ENCODE peak calls at places on chromosomes 4 and X, in eight cellular contexts. F is breast epithelium, S is lung, I is mesenchymal stem cell, L is transverse colon, Q is tibial nerve, C is upper lobe of left lung, J is cardiac muscle cell. E is an unnamed sample.

GRCh38 chr4:48490012-48490679 is at the start of gene ZAR1:
- DNase-seq in F (no peak), S (no peak), I (no peak), L (no peak), Q (no peak), C (no peak), J (peak; percentile 18), E (no peak)

GRCh38 chr4:116531870-116532269 is 553.5 kb downstream of the TRAM1L1 start:
- DNase-seq in F (no peak), S (no peak), I (peak; percentile 27), L (no peak), Q (no peak), C (no peak), J (no peak), E (no peak)

GRCh38 chr4:105709081-105709450 is 482 bp downstream of the GSTCD start:
- DNase-seq in F (no peak), S (no peak), I (peak; percentile 58), L (no peak), Q (peak; percentile 5), C (no peak), J (peak; percentile 48), E (no peak)

GRCh38 chr4:128322986-128323385 is 35.4 kb upstream of the PGRMC2 start:
- DNase-seq in F (no peak), S (no peak), I (peak; percentile 53), L (no peak), Q (no peak), C (no peak), J (no peak), E (no peak)

GRCh38 chr4:118729287-118730286 is 44.4 kb downstream of the METTL14 start:
- DNase-seq in F (no peak), S (no peak), I (peak; percentile 86), L (no peak), Q (no peak), C (no peak), J (no peak), E (no peak)

GRCh38 chr4:47075241-47075640 is 43.9 kb downstream of the GABRB1 start:
- DNase-seq in F (no peak), S (no peak), I (no peak), L (no peak), Q (no peak), C (no peak), J (no peak), E (no peak)

GRCh38 chr4:115780268-115780667 is 666.8 kb upstream of the NDST4 start:
- DNase-seq in F (no peak), S (no peak), I (no peak), L (no peak), Q (no peak), C (no peak), J (no peak), E (no peak)

GRCh38 chr4:172758586-172759340 is 409.8 kb upstream of the GALNT7 start:
- DNase-seq in F (no peak), S (no peak), I (peak; percentile 74), L (no peak), Q (no peak), C (no peak), J (no peak), E (no peak)

GRCh38 chrX:2679534-2680485 is 11.3 kb upstream of the CD99 start:
- DNase-seq in F (peak; percentile 60), S (no peak), I (peak; percentile 74), L (no peak), Q (no peak), C (no peak), J (no peak), E (no peak)

GRCh38 chr4:121950680-121951569 is 935 bp downstream of the TRPC3 start:
- DNase-seq in F (no peak), S (no peak), I (peak; percentile 51), L (peak; percentile 27), Q (peak; percentile 16), C (peak; percentile 76), J (peak; percentile 63), E (no peak)

GRCh38 chr4:121155893-121156292 is 8.2 kb downstream of the TNIP3 start:
- DNase-seq in F (no peak), S (no peak), I (peak; percentile 85), L (no peak), Q (no peak), C (no peak), J (no peak), E (no peak)

GRCh38 chr4:79121223-79121622 is 182.0 kb upstream of the PAQR3 start:
- DNase-seq in F (no peak), S (no peak), I (no peak), L (no peak), Q (no peak), C (no peak), J (no peak), E (no peak)
- H3K9me3 ChIP-seq in F (peaks cover 32% of the 10 kb centered on the region), S (peaks cover 9% of the 10 kb centered on the region), I (peaks cover 35% of the 10 kb centered on the region), L (peaks cover 13% of the 10 kb centered on the region), Q (no peaks in the 10 kb centered on the region), C (peaks cover 3% of the 10 kb centered on the region), J (no peaks in the 10 kb centered on the region), E (peaks cover 6% of the 10 kb centered on the region)

GRCh38 chr4:8552581-8553205 is 27.5 kb upstream of the GPR78 start:
- DNase-seq in F (no peak), S (no peak), I (no peak), L (no peak), Q (no peak), C (peak; percentile 33), J (no peak), E (no peak)

GRCh38 chr4:8549352-8549931 is 30.8 kb upstream of the GPR78 start:
- DNase-seq in F (no peak), S (no peak), I (no peak), L (no peak), Q (no peak), C (peak; percentile 65), J (no peak), E (no peak)

GRCh38 chr4:8548731-8549351 is 31.4 kb upstream of the GPR78 start:
- DNase-seq in F (no peak), S (no peak), I (no peak), L (no peak), Q (no peak), C (peak; percentile 52), J (no peak), E (no peak)

GRCh38 chr4:8552024-8552423 is 28.2 kb upstream of the GPR78 start:
- DNase-seq in F (no peak), S (no peak), I (no peak), L (no peak), Q (no peak), C (no peak), J (no peak), E (no peak)

DNA sequence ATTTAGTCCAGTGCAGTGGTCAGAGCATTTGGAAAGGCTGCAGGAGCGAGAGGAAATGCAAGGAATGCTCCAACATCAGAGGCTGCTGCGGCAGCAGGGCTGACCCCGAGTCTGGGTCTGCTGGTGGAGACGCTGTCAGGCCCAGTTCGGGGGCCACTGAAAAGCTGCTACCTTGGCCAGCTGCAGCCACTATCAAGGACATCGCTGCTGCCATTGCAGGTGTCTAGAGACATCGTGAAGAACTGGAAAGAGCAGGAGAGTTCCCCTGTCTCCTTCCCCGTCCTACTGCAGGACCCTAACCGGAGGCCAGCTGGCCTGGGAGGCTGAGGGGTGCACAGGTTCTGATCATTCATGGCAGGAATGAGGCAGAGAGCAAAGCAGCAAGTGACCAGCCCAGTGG is 29.5 kb upstream of the GPR78 start:
- DNase-seq in F (no peak), S (no peak), I (no peak), L (no peak), Q (no peak), C (peak; percentile 34), J (no peak), E (no peak)
- H3K27me3 ChIP-seq in F (no peaks in the 10 kb centered on the region), S (no peaks in the 10 kb centered on the region), I (peaks cover 12% of the 10 kb centered on the region), L (no peaks in the 10 kb centered on the region), Q (no peaks in the 10 kb centered on the region), C (no peaks in the 10 kb centered on the region), J (no peaks in the 10 kb centered on the region), E (no peaks in the 10 kb centered on the region)

GRCh38 chrX:144810539-144810938 is 436.8 kb upstream of the SPANXN1 start:
- DNase-seq in F (no peak), S (no peak), I (no peak), L (no peak), Q (no peak), C (no peak), J (no peak), E (no peak)
- H3K9me3 ChIP-seq in F (no peaks in the 10 kb centered on the region), S (no peaks in the 10 kb centered on the region), I (peaks cover 11% of the 10 kb centered on the region), L (no peaks in the 10 kb centered on the region), Q (no peaks in the 10 kb centered on the region), C (no peaks in the 10 kb centered on the region), J (no peaks in the 10 kb centered on the region), E (no peaks in the 10 kb centered on the region)

GRCh38 chr4:84490663-84491062 is 8.4 kb downstream of the NKX6-1 start:
- DNase-seq in F (no peak), S (no peak), I (no peak), L (no peak), Q (no peak), C (no peak), J (no peak), E (no peak)
- H3K27me3 ChIP-seq in F (peaks cover 4% of the 10 kb centered on the region), S (peaks cover 6% of the 10 kb centered on the region), I (peaks cover 100% of the 10 kb centered on the region), L (peaks cover 100% of the 10 kb centered on the region), Q (peaks cover 100% of the 10 kb centered on the region), C (no peaks in the 10 kb centered on the region), J (peaks cover 100% of the 10 kb centered on the region), E (peaks cover 48% of the 10 kb centered on the region)

GRCh38 chr4:78863991-78864390 is 75.2 kb downstream of the PAQR3 start:
- DNase-seq in F (no peak), S (no peak), I (no peak), L (no peak), Q (no peak), C (no peak), J (no peak), E (no peak)

GRCh38 chr4:78862314-78862737 is 76.9 kb downstream of the PAQR3 start:
- DNase-seq in F (no peak), S (no peak), I (no peak), L (no peak), Q (no peak), C (no peak), J (no peak), E (no peak)

GRCh38 chr4:78863254-78863869 is 75.9 kb downstream of the PAQR3 start:
- DNase-seq in F (no peak), S (no peak), I (no peak), L (no peak), Q (no peak), C (no peak), J (no peak), E (no peak)

GRCh38 chr4:78865451-78865850 is 73.8 kb downstream of the PAQR3 start:
- DNase-seq in F (no peak), S (no peak), I (no peak), L (no peak), Q (no peak), C (no peak), J (no peak), E (no peak)

GRCh38 chr4:78864405-78865024 is 74.7 kb downstream of the PAQR3 start:
- DNase-seq in F (no peak), S (no peak), I (peak; percentile 84), L (no peak), Q (peak; percentile 79), C (no peak), J (peak; percentile 78), E (no peak)
- H3K9me3 ChIP-seq in F (no peaks in the 10 kb centered on the region), S (no peaks in the 10 kb centered on the region), I (no peaks in the 10 kb centered on the region), L (no peaks in the 10 kb centered on the region), Q (no peaks in the 10 kb centered on the region), C (no peaks in the 10 kb centered on the region), J (no peaks in the 10 kb centered on the region), E (no peaks in the 10 kb centered on the region)

GRCh38 chr4:183797445-183798248 is 107.5 kb upstream of the STOX2 start:
- DNase-seq in F (no peak), S (peak; percentile 56), I (no peak), L (peak; percentile 53), Q (no peak), C (peak; percentile 92), J (peak; percentile 53), E (no peak)
- H3K27me3 ChIP-seq in F (no peaks in the 10 kb centered on the region), S (no peaks in the 10 kb centered on the region), I (peaks cover 55% of the 10 kb centered on the region), L (peaks cover 52% of the 10 kb centered on the region), Q (peaks cover 7% of the 10 kb centered on the region), C (no peaks in the 10 kb centered on the region), J (peaks cover 59% of the 10 kb centered on the region), E (peaks cover 8% of the 10 kb centered on the region)

E was measured in effector memory CD4-positive, alpha-beta T cell.